ENCODE peak calls at places on chromosomes 4 and X, in eight cellular contexts. L, W, Q, K, T, O, X and C are unnamed samples.
A peak's percentile ranks its signal among the peaks of the same experiment; 100 is the strongest.

GRCh38 chr4:152513078-152513477 is 22.8 kb downstream of the FBXW7 start:
- DNase-seq in L (no peak), W (no peak), Q (no peak), K (no peak), T (no peak), O (no peak), X (no peak), C (no peak)

GRCh38 chr4:7539659-7540058 is 104.9 kb upstream of the PSAPL1 start:
- DNase-seq in L (no peak), W (no peak), Q (peak; percentile 90), K (no peak), T (peak; percentile 23), O (peak; percentile 40), X (no peak), C (peak; percentile 86)

GRCh38 chrX:130741584-130741983 is 161.4 kb downstream of the ENOX2 start:
- DNase-seq in L (no peak), W (no peak), Q (no peak), K (no peak), T (no peak), O (no peak), X (no peak), C (no peak)

GRCh38 chr4:153641532-153641931 is 42.5 kb upstream of the TLR2 start:
- DNase-seq in L (no peak), W (no peak), Q (no peak), K (no peak), T (no peak), O (no peak), X (no peak), C (no peak)

GRCh38 chr4:74447636-74448233 is 2.8 kb downstream of the AREG start:
- DNase-seq in L (no peak), W (no peak), Q (no peak), K (no peak), T (no peak), O (no peak), X (no peak), C (no peak)

GRCh38 chrX:108306086-108306485 is 132.1 kb downstream of the COL4A6 start:
- DNase-seq in L (no peak), W (no peak), Q (no peak), K (no peak), T (no peak), O (no peak), X (no peak), C (no peak)

GRCh38 chr4:144709793-144710525 is 64.0 kb downstream of the HHIP start:
- DNase-seq in L (no peak), W (no peak), Q (no peak), K (peak; percentile 23), T (peak; percentile 12), O (no peak), X (no peak), C (peak; percentile 18)

GRCh38 chr4:148503681-148504080 is 61.5 kb upstream of the NR3C2 start:
- DNase-seq in L (no peak), W (no peak), Q (no peak), K (no peak), T (no peak), O (no peak), X (no peak), C (no peak)

GRCh38 chr4:185504098-185505047 is 30.9 kb downstream of the PDLIM3 start:
- DNase-seq in L (peak; percentile 74), W (peak; percentile 43), Q (no peak), K (peak; percentile 82), T (no peak), O (peak; percentile 90), X (no peak), C (peak; percentile 5)

GRCh38 chr4:22348410-22348809 is 167.5 kb downstream of the ADGRA3 start:
- DNase-seq in L (no peak), W (no peak), Q (no peak), K (no peak), T (no peak), O (no peak), X (no peak), C (no peak)

GRCh38 chr4:126750723-126751122 is 882.0 kb upstream of the INTU start:
- DNase-seq in L (no peak), W (no peak), Q (no peak), K (no peak), T (no peak), O (no peak), X (no peak), C (no peak)

GRCh38 chr4:81921757-81922159 is 450.1 kb upstream of the RASGEF1B start:
- DNase-seq in L (no peak), W (no peak), Q (peak; percentile 52), K (no peak), T (no peak), O (peak; percentile 25), X (peak; percentile 9), C (no peak)

GRCh38 chrX:16869393-16870094 is 618 bp downstream of the RBBP7 start:
- DNase-seq in L (peak; percentile 20), W (peak; percentile 34), Q (peak; percentile 83), K (peak; percentile 49), T (peak; percentile 89), O (peak; percentile 35), X (peak; percentile 54), C (peak; percentile 5)

GRCh38 chr4:110527156-110527555 is 51.2 kb downstream of the ENPEP start:
- DNase-seq in L (no peak), W (no peak), Q (no peak), K (no peak), T (no peak), O (no peak), X (no peak), C (no peak)

GRCh38 chrX:425056-425455 is 38.3 kb upstream of the PPP2R3B start:
- DNase-seq in L (no peak), W (no peak), Q (no peak), K (no peak), T (no peak), O (no peak), X (no peak), C (no peak)

DNA sequence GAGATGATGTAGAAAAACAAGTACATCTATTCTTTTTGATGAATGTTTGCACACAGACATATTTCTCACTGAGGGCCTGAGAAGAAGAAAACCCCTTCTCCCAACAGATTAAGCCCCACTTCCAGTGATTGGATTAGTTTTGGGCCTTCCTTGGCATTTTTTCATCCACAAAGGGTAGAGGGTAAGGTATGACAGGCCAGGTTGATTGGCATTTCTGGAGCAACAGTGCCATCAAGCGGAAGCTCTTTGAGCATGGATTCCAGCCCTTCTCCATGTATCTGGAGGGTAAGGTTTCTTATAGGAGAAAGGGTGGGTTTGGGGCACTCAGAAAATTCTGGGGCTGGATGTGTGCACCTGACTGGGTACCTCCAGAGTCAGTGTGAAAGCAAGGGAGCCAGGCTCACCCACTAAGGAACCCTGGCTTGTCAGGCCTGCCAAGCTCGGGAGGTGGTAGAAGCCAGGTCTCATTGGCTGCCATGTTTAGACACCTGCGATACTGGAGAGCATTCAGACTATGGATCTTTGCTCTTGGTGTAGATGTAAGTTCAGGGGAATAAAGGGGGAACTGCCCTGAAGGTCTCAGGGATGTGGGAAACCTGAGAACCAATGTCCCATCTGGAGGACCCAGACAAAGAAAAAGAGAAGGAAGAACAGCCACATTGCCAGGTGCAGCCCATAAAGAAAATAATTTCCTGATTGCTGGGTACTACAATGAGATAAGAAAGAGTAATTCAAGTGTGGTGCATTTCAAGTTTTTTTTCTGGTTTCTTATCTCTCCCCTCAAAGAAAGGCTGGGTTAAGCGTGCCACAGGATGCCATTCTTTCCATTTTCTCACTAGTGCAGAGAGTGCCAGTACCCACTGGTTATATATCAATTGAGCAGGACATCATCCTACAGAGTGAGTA is 222.3 kb upstream of the AGTR2 start:
- DNase-seq in L (no peak), W (no peak), Q (peak; percentile 44), K (peak; percentile 34), T (no peak), O (no peak), X (peak; percentile 42), C (no peak)
- TF ChIP-seq CTCF in L (no peak), W (no peak), Q (peak; percentile 42), K (no peak), T (no peak), O (no peak), X (peak; percentile 39), C (no peak)

GRCh38 chrX:120111611-120112010 is 4.1 kb downstream of the RHOXF1 start:
- DNase-seq in L (no peak), W (no peak), Q (no peak), K (no peak), T (no peak), O (no peak), X (no peak), C (no peak)

GRCh38 chrX:120109378-120109777 is 6.3 kb downstream of the RHOXF1 start:
- DNase-seq in L (no peak), W (no peak), Q (no peak), K (no peak), T (no peak), O (no peak), X (no peak), C (no peak)
- H3K27ac ChIP-seq in L (no peak overlapping the region), W (no peak overlapping the region), Q (no peak overlapping the region), K (no peak overlapping the region), T (no peak overlapping the region), O (no peak overlapping the region), X (no peak overlapping the region), C (no peak overlapping the region)

GRCh38 chr4:27662426-27662825 is 801.8 kb downstream of the STIM2 start:
- DNase-seq in L (no peak), W (no peak), Q (no peak), K (no peak), T (no peak), O (no peak), X (no peak), C (no peak)

GRCh38 chr4:27668001-27668400 is 807.4 kb downstream of the STIM2 start:
- DNase-seq in L (no peak), W (no peak), Q (no peak), K (no peak), T (no peak), O (no peak), X (no peak), C (no peak)

GRCh38 chr4:27666943-27667342 is 806.3 kb downstream of the STIM2 start:
- DNase-seq in L (no peak), W (no peak), Q (peak; percentile 57), K (no peak), T (no peak), O (no peak), X (no peak), C (no peak)
- TF ChIP-seq CTCF in L (no peak), W (no peak), Q (peak; percentile 59), K (no peak), T (peak; percentile 16), O (no peak), X (peak; percentile 9), C (no peak)

DNA sequence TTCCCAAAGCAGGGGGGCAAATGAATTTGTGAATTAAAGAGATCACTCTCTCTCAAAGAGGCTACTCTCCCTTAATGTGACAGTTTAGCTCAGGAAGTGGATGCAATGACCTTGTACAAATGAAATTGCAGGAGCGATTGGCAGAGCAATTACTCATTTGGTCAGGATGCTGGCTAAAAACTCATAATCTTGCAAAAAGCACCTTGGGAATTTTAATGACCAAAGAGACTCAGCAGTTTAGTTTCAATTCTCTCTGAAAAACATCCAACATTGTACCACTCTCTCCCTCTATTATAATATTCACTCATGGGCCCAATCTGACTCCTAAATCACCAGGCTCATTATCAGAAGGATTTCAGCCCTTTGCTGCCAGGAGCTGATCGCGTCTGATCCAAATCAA is 26.1 kb downstream of the PDGFC start:
- DNase-seq in L (no peak), W (no peak), Q (no peak), K (no peak), T (no peak), O (no peak), X (no peak), C (no peak)
- H3K27ac ChIP-seq in L (peak overlapping the region; percentile 80), W (no peak overlapping the region), Q (no peak overlapping the region), K (peak overlapping the region; percentile 71), T (peak overlapping the region; percentile 71), O (peak overlapping the region; percentile 37), X (no peak overlapping the region), C (no peak overlapping the region)

GRCh38 chr4:4327652-4328121 is 37.6 kb downstream of the ZBTB49 start:
- DNase-seq in L (no peak), W (no peak), Q (peak; percentile 95), K (no peak), T (peak; percentile 42), O (peak; percentile 53), X (no peak), C (no peak)
- TF ChIP-seq CTCF in L (no peak), W (no peak), Q (peak; percentile 93), K (no peak), T (peak; percentile 28), O (peak; percentile 32), X (peak; percentile 11), C (no peak)